ENCODE peak calls at places on chromosomes 2 and 18, in six cellular contexts. F, C, Y, T, V and A are unnamed samples.

GRCh38 chr2:85445316-85446295 is 27.1 kb downstream of the SH2D6 start:
- DNase-seq in F (peak), C (peak), Y (no peak), T (no peak), V (no peak), A (no peak)

GRCh38 chr2:13005761-13006336 is 289.1 kb downstream of the TRIB2 start:
- DNase-seq in F (peak), C (no peak), Y (no peak), T (no peak), V (no peak), A (no peak)

GRCh38 chr2:111662771-111663470 is 221.1 kb downstream of the ANAPC1 start:
- DNase-seq in F (peak), C (no peak), Y (no peak), T (no peak), V (no peak), A (no peak)

GRCh38 chr18:9743200-9744016 is 35.3 kb downstream of the RAB31 start:
- DNase-seq in F (peak), C (peak), Y (no peak), T (peak), V (peak), A (peak)

GRCh38 chr18:32440478-32440877 is 30.2 kb downstream of the GAREM1 start:
- DNase-seq in F (no peak), C (no peak), Y (no peak), T (no peak), V (no peak), A (no peak)

GRCh38 chr18:62088146-62088545 is 98.7 kb downstream of the PIGN start:
- DNase-seq in F (no peak), C (no peak), Y (no peak), T (no peak), V (no peak), A (no peak)

GRCh38 chr18:75977069-75977468 is 518.0 kb downstream of the ZNF516 start:
- DNase-seq in F (no peak), C (no peak), Y (no peak), T (no peak), V (no peak), A (peak)

GRCh38 chr2:239970004-239970623 is 55.0 kb downstream of the NDUFA10 start:
- DNase-seq in F (no peak), C (peak), Y (no peak), T (no peak), V (no peak), A (no peak)

GRCh38 chr2:203852760-203853159 is 14.8 kb upstream of the CTLA4 start:
- DNase-seq in F (no peak), C (no peak), Y (no peak), T (no peak), V (no peak), A (no peak)

GRCh38 chr2:120481446-120482194 is 135.7 kb downstream of the INHBB start:
- DNase-seq in F (no peak), C (no peak), Y (no peak), T (no peak), V (no peak), A (no peak)

GRCh38 chr2:73449404-73449803 is 63.8 kb downstream of the ALMS1 start:
- DNase-seq in F (no peak), C (no peak), Y (no peak), T (no peak), V (no peak), A (no peak)

GRCh38 chr18:78827141-78827540 is 152.5 kb upstream of the SALL3 start:
- DNase-seq in F (no peak), C (no peak), Y (no peak), T (no peak), V (no peak), A (no peak)

GRCh38 chr18:31386683-31387082 is 10.1 kb downstream of the DSG4 start:
- DNase-seq in F (no peak), C (no peak), Y (peak), T (no peak), V (no peak), A (no peak)

GRCh38 chr2:33022989-33023731 is 76.4 kb downstream of the LTBP1 start:
- DNase-seq in F (peak), C (no peak), Y (no peak), T (no peak), V (no peak), A (peak)

GRCh38 chr2:229714080-229714735 is at the start of gene DNER:
- DNase-seq in F (no peak), C (peak), Y (peak), T (no peak), V (peak), A (peak)

GRCh38 chr2:127582863-127583861 is 47.7 kb downstream of the MYO7B start:
- DNase-seq in F (no peak), C (no peak), Y (no peak), T (no peak), V (no peak), A (no peak)

GRCh38 chr18:36191286-36191685 is 4.0 kb downstream of the MOCOS start:
- DNase-seq in F (no peak), C (no peak), Y (no peak), T (no peak), V (no peak), A (no peak)

GRCh38 chr2:39504790-39505335 is 67.8 kb upstream of the MAP4K3 start:
- DNase-seq in F (peak), C (no peak), Y (no peak), T (no peak), V (no peak), A (peak)
- H2BK5ac ChIP-seq in F (peak), C (no peak), Y (no peak), T (peak), V (no peak), A (no peak)

DNA sequence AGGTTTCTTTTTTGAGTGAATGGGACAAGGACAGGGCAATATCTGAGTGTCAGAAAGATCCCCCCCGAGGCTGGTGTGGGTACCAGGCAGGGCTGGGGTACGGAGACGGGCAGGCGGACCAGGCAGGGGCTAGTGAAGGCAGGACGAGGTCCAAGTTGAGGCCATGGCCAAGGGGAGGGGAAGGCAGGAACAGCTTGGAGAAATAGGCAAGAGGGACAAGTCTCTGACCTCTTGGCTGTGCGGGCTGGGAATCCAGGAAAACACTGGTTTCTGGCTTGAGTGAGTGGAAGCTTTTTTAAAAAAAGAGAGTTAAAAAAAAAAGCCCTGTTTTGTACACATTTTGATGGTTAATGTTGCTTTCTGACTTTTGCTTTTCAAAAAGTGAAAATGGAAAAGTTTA is 30.3 kb downstream of the ASAP2 start:
- DNase-seq in F (no peak), C (no peak), Y (no peak), T (no peak), V (no peak), A (no peak)
- H2BK120ac ChIP-seq in F (peak), C (no peak), Y (no peak), T (no peak), V (no peak), A (peak)

GRCh38 chr2:173109253-173110188 is 33.9 kb downstream of the MAP3K20 start:
- DNase-seq in F (peak), C (no peak), Y (no peak), T (no peak), V (no peak), A (peak)
- H2BK5ac ChIP-seq in F (peak), C (no peak), Y (no peak), T (no peak), V (no peak), A (no peak)

GRCh38 chr2:43039376-43040080 is 186.9 kb downstream of the ZFP36L2 start:
- DNase-seq in F (no peak), C (no peak), Y (no peak), T (no peak), V (no peak), A (peak)
- H2BK120ac ChIP-seq in F (peak), C (no peak), Y (peak), T (no peak), V (no peak), A (peak)